ENCODE peak calls at places on chromosomes 7 and 10, in seven cellular contexts. N is nephron progenitor cell, M is WERI-Rb-1, Q is body of pancreas, E is NCI-H187, S is NCI-H1092 treated with DMSO at 0.1 percent for 48 hours, A is NCI-H82. K is an unnamed sample.

GRCh38 chr10:101569465-101569837 is 18.6 kb downstream of the POLL start:
- DNase-seq in N (peak), M (no peak), Q (no peak), E (no peak), S (peak), A (no peak), K (no peak)

GRCh38 chr7:151888079-151888673 is 11.3 kb upstream of the PRKAG2 start:
- DNase-seq in N (no peak), M (no peak), Q (no peak), E (no peak), S (no peak), A (peak), K (no peak)

GRCh38 chr7:80773787-80774508 is 135.5 kb downstream of the CD36 start:
- DNase-seq in N (no peak), M (no peak), Q (no peak), E (no peak), S (no peak), A (no peak), K (no peak)

GRCh38 chr10:12348870-12349627 is at the start of gene CAMK1D:
- DNase-seq in N (peak), M (peak), Q (peak), E (peak), S (peak), A (peak), K (peak)

GRCh38 chr10:44036425-44036824 is 348.5 kb downstream of the CXCL12 start:
- DNase-seq in N (no peak), M (no peak), Q (no peak), E (no peak), S (no peak), A (no peak), K (no peak)

GRCh38 chr7:142854505-142855400 is at the start of gene EPHB6:
- DNase-seq in N (peak), M (peak), Q (peak), E (no peak), S (no peak), A (peak), K (peak)

GRCh38 chr10:70685461-70685911 is 13.2 kb downstream of the ADAMTS14 start:
- DNase-seq in N (peak), M (peak), Q (no peak), E (no peak), S (no peak), A (peak), K (no peak)

GRCh38 chr10:53395449-53395848 is 622.9 kb upstream of the MBL2 start:
- DNase-seq in N (no peak), M (no peak), Q (no peak), E (no peak), S (no peak), A (no peak), K (no peak)

GRCh38 chr10:59819265-59819664 is 66.0 kb upstream of the MRLN start:
- DNase-seq in N (no peak), M (no peak), Q (no peak), E (no peak), S (no peak), A (no peak), K (no peak)

GRCh38 chr7:99375070-99375807 is 709 bp downstream of the ARPC1B start:
- DNase-seq in N (peak), M (peak), Q (peak), E (no peak), S (peak), A (peak), K (peak)

GRCh38 chr10:4538016-4538415 is 288.0 kb upstream of the AKR1E2 start:
- DNase-seq in N (no peak), M (no peak), Q (no peak), E (no peak), S (no peak), A (no peak), K (no peak)

GRCh38 chr10:122115874-122116273 is 126.9 kb downstream of the TACC2 start:
- DNase-seq in N (no peak), M (no peak), Q (no peak), E (no peak), S (no peak), A (no peak), K (no peak)

GRCh38 chr7:140349172-140349771 is 49.1 kb downstream of the SLC37A3 start:
- DNase-seq in N (no peak), M (no peak), Q (no peak), E (no peak), S (no peak), A (no peak), K (no peak)

GRCh38 chr10:86592413-86592812 is 61.9 kb upstream of the OPN4 start:
- DNase-seq in N (no peak), M (peak), Q (no peak), E (no peak), S (no peak), A (peak), K (no peak)

GRCh38 chr7:49791089-49791741 is 17.8 kb downstream of the VWC2 start:
- DNase-seq in N (peak), M (peak), Q (peak), E (no peak), S (no peak), A (peak), K (no peak)

GRCh38 chr7:94067047-94067446 is 62.9 kb upstream of the BET1 start:
- DNase-seq in N (no peak), M (no peak), Q (no peak), E (no peak), S (no peak), A (no peak), K (no peak)

GRCh38 chr10:130642926-130643325 is 506.7 kb downstream of the GLRX3 start:
- DNase-seq in N (no peak), M (no peak), Q (no peak), E (no peak), S (no peak), A (no peak), K (no peak)

GRCh38 chr7:50544992-50545391 is 20.2 kb downstream of the DDC start:
- DNase-seq in N (no peak), M (no peak), Q (no peak), E (no peak), S (peak), A (no peak), K (no peak)

GRCh38 chr10:102714621-102715455 is at the start of gene SFXN2:
- DNase-seq in N (peak), M (peak), Q (peak), E (no peak), S (peak), A (peak), K (no peak)

GRCh38 chr10:102289356-102289755 is 44.0 kb downstream of the GBF1 start:
- DNase-seq in N (no peak), M (no peak), Q (no peak), E (no peak), S (no peak), A (no peak), K (no peak)

GRCh38 chr10:42983595-42983990 is 93.3 kb upstream of the RET start:
- DNase-seq in N (no peak), M (no peak), Q (no peak), E (no peak), S (no peak), A (no peak), K (no peak)